ENCODE peak calls at places on chromosome 4, in six cellular contexts. U is Peyer's patch, G is keratinocyte, N is GM23338, E is PC-3, A is ovary. W is an unnamed sample.

GRCh38 chr4:10057023-10057395 is 35.7 kb upstream of the SLC2A9 start:
- DNase-seq in U (peak), G (no peak), N (no peak), E (no peak), A (no peak), W (no peak)

GRCh38 chr4:86294883-86295282 is 65.0 kb downstream of the MAPK10 start:
- DNase-seq in U (no peak), G (no peak), N (no peak), E (no peak), A (no peak), W (no peak)

GRCh38 chr4:186819357-186820086 is 95.9 kb upstream of the FAT1 start:
- DNase-seq in U (no peak), G (no peak), N (no peak), E (no peak), A (no peak), W (no peak)

GRCh38 chr4:40564815-40565505 is 64.7 kb downstream of the RBM47 start:
- DNase-seq in U (no peak), G (no peak), N (peak), E (no peak), A (no peak), W (no peak)

GRCh38 chr4:184269879-184270430 is 52.3 kb upstream of the ENPP6 start:
- DNase-seq in U (no peak), G (no peak), N (no peak), E (no peak), A (no peak), W (no peak)

GRCh38 chr4:2366252-2367192 is 51.9 kb downstream of the ZFYVE28 start:
- DNase-seq in U (no peak), G (no peak), N (no peak), E (no peak), A (no peak), W (no peak)

GRCh38 chr4:120202222-120202621 is 135.6 kb upstream of the MAD2L1 start:
- DNase-seq in U (no peak), G (no peak), N (peak), E (no peak), A (no peak), W (no peak)

GRCh38 chr4:186728631-186729271 is 5.1 kb upstream of the FAT1 start:
- DNase-seq in U (no peak), G (no peak), N (peak), E (peak), A (no peak), W (no peak)

GRCh38 chr4:25343671-25344070 is 31.1 kb downstream of the ZCCHC4 start:
- DNase-seq in U (no peak), G (no peak), N (no peak), E (peak), A (no peak), W (no peak)

GRCh38 chr4:147801820-147802219 is 69.9 kb downstream of the ARHGAP10 start:
- DNase-seq in U (no peak), G (no peak), N (no peak), E (no peak), A (no peak), W (no peak)

GRCh38 chr4:179307297-179308136 is 1865.3 kb upstream of the AGA start:
- DNase-seq in U (peak), G (no peak), N (peak), E (peak), A (no peak), W (no peak)

GRCh38 chr4:37976991-37977470 is 16.8 kb downstream of the PTTG2 start:
- DNase-seq in U (peak), G (no peak), N (peak), E (peak), A (peak), W (peak)

GRCh38 chr4:52825311-52826090 is 36.6 kb upstream of the RASL11B start:
- DNase-seq in U (no peak), G (no peak), N (no peak), E (peak), A (no peak), W (no peak)

GRCh38 chr4:147994491-147995385 is 262.9 kb downstream of the ARHGAP10 start:
- DNase-seq in U (no peak), G (no peak), N (no peak), E (no peak), A (no peak), W (no peak)

GRCh38 chr4:71550220-71551190 is 211.7 kb downstream of the SLC4A4 start:
- DNase-seq in U (no peak), G (no peak), N (peak), E (peak), A (no peak), W (no peak)
- TF ChIP-seq CTCF in U (no peak), G (peak), N (peak), E (peak), A (no peak), W (no peak)

DNA sequence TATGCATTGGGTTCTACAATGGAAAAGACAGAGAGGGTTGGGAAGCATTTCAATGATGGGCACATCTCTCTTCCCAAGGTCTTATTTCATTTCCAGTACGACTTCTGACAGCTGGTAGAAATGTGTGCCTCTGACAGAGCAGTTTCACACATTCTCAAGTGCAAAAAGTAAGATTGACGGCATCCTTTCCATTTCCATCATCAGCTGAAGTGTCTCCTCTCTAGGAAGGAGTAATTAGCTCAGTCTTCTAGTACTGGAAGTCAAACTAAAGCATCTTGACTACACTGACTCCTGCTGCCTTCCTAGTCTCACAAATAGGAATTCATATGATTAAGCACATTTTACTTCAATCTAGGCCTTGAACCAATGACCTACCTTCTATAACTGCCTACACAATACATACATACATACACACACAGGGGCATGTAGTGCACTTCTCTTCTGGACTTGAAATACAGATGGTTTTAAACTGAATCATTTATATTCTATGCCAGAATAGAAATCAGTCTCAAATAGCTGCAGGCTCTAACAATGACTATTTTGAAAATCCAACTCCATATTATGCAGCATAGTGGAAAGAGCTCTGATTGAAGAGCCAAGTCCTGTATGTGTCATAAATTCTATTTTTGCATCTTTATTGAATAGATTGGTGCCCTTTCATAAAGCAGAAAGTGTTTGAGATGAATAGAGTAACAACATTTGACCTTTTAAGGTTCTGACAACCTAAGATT is 473.4 kb downstream of the INPP4B start:
- DNase-seq in U (no peak), G (no peak), N (no peak), E (peak), A (no peak), W (no peak)
- H3K27ac ChIP-seq in U (no peak), G (peak), N (no peak), E (peak), A (no peak), W (no peak)

GRCh38 chr4:84501197-84501492 is 2.1 kb upstream of the NKX6-1 start:
- DNase-seq in U (no peak), G (no peak), N (peak), E (no peak), A (no peak), W (no peak)
- TF ChIP-seq CTCF in U (no peak), G (no peak), N (peak), E (no peak), A (no peak), W (no peak)

GRCh38 chr4:23333556-23333945 is 556.3 kb downstream of the PPARGC1A start:
- DNase-seq in U (no peak), G (peak), N (no peak), E (peak), A (no peak), W (no peak)

GRCh38 chr4:23337292-23337691 is 552.6 kb downstream of the PPARGC1A start:
- DNase-seq in U (no peak), G (no peak), N (peak), E (peak), A (no peak), W (no peak)

GRCh38 chr4:23332266-23332665 is 557.6 kb downstream of the PPARGC1A start:
- DNase-seq in U (no peak), G (no peak), N (no peak), E (no peak), A (no peak), W (no peak)

DNA sequence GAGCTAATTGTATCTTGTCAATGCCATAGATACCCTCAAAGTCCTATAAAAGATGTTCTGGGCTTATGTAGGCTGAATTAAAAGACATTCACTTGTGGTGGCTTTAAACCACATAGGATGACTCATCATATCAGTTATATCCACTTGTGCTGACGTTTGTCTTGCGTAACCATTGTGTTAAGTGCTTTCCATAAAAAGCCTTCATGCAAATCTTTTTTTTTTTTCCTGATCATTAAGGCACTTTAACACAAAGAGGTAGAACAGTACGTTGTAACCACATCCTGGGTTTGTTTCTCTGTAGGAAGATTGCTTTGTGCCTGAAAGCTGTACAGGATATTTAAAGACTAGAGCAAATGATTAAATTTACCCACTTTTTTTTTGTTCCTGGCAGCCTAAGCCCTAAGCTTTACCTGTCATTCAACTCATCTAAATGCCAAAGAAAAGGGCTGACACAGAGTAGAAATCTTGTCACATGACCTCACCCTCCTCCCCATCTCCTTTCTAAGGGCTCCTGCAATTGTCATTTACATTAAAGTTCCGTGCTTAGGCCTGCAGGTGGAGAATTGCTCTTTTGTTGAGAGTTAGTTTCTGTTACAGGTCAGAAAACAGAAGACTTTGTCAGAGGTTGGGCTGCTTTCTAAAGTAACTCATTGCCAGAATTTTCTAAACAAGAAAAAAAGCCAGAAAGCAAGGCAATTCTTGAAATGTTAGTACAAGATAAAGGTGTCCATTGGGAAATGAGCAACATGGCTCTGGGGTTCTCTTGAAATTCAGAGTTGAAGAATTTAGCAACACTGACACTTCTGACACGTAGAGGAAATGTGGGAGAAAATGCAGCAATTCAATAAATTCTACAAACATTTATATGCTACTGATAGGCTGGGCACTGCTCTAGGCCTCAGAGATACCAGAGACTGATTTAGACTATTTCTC is 555.6 kb downstream of the PPARGC1A start:
- DNase-seq in U (no peak), G (peak), N (peak), E (peak), A (peak), W (peak)
- H3K27ac ChIP-seq in U (no peak), G (peak), N (peak), E (peak), A (no peak), W (peak)

GRCh38 chr4:128191115-128191897 is 96.3 kb downstream of the PGRMC2 start:
- DNase-seq in U (peak), G (peak), N (peak), E (peak), A (peak), W (peak)
- TF ChIP-seq CTCF in U (peak), G (peak), N (peak), E (peak), A (peak), W (peak)

GRCh38 chr4:141802324-141802723 is 165.9 kb downstream of the IL15 start:
- DNase-seq in U (no peak), G (no peak), N (no peak), E (peak), A (no peak), W (no peak)

GRCh38 chr4:141801558-141801957 is 165.2 kb downstream of the IL15 start:
- DNase-seq in U (no peak), G (no peak), N (no peak), E (no peak), A (no peak), W (no peak)

GRCh38 chr4:141792164-141792563 is 155.8 kb downstream of the IL15 start:
- DNase-seq in U (no peak), G (no peak), N (no peak), E (no peak), A (no peak), W (no peak)

DNA sequence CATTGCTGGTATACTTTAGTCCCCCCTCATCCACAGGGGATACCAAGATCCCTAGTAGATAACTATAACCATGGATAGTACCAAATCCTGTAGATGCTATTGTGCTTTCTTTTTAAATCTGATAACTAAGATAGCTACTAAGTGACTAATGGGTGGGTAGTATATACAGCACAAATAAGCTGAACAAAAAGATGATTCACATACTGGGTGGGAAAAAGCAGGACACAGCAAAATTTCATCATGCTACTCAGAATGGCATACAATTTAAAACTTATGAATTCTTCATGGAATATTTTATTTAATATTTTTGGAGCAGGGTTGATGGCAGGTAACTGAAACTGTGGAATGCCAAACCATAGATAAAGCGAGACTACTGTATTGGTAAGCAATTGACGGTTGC is 161.6 kb downstream of the IL15 start:
- DNase-seq in U (no peak), G (no peak), N (no peak), E (peak), A (no peak), W (no peak)
- H3K27ac ChIP-seq in U (no peak), G (no peak), N (no peak), E (no peak), A (no peak), W (no peak)

GRCh38 chr4:48557478-48557877 is 67.4 kb downstream of the ZAR1 start:
- DNase-seq in U (no peak), G (no peak), N (peak), E (peak), A (no peak), W (no peak)
- TF ChIP-seq CTCF in U (no peak), G (peak), N (peak), E (peak), A (no peak), W (no peak)

GRCh38 chr4:6714954-6715353 is 1.0 kb upstream of the BLOC1S4 start:
- DNase-seq in U (no peak), G (no peak), N (no peak), E (no peak), A (no peak), W (no peak)

GRCh38 chr4:6709230-6710114 is at the start of gene MRFAP1L1:
- DNase-seq in U (peak), G (peak), N (peak), E (peak), A (peak), W (peak)

GRCh38 chr4:6706173-6706572 is 3.5 kb downstream of the MRFAP1L1 start:
- DNase-seq in U (no peak), G (no peak), N (no peak), E (no peak), A (no peak), W (no peak)

GRCh38 chr4:6705638-6706037 is 4.0 kb downstream of the MRFAP1L1 start:
- DNase-seq in U (no peak), G (no peak), N (no peak), E (no peak), A (no peak), W (no peak)

GRCh38 chr4:6710282-6710681 is 617 bp upstream of the MRFAP1L1 start:
- DNase-seq in U (peak), G (no peak), N (no peak), E (no peak), A (no peak), W (no peak)
- H3K27ac ChIP-seq in U (peak), G (peak), N (no peak), E (no peak), A (no peak), W (peak)

GRCh38 chr4:150931796-150932195 is 83.3 kb downstream of the LRBA start:
- DNase-seq in U (no peak), G (no peak), N (no peak), E (no peak), A (no peak), W (no peak)

GRCh38 chr4:150934022-150934421 is 81.1 kb downstream of the LRBA start:
- DNase-seq in U (no peak), G (no peak), N (no peak), E (no peak), A (no peak), W (no peak)

DNA sequence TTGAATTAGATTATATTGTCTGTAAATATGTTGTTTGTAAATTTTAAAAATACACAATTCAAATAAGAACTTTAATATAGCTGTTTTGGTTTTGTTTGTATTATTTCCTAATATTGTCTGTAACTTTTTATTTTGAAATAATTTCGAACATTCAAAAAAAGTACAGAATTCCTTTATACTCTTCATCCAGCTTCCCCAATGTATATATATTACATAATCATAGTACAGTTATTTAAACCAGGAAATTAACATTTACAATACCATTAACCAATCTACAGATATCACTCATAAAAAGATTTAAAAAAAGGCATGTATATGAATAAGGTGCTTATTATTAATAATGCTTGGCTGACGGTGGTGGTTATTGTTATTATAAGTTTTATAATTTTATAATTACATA is 84.1 kb downstream of the LRBA start:
- DNase-seq in U (no peak), G (no peak), N (no peak), E (no peak), A (no peak), W (no peak)
- TF ChIP-seq CTCF in U (no peak), G (no peak), N (no peak), E (no peak), A (no peak), W (no peak)

GRCh38 chr4:135605096-135605495 is 1403.5 kb upstream of the PABPC4L start:
- DNase-seq in U (no peak), G (no peak), N (peak), E (no peak), A (no peak), W (no peak)
- H3K27ac ChIP-seq in U (no peak), G (no peak), N (no peak), E (no peak), A (no peak), W (no peak)